ENCODE peak calls at places on chromosomes 12 and 14, in seven cellular contexts. N is suprapubic skin, A is endothelial cell of umbilical vein, E is Panc1, P is breast epithelium, G is sigmoid colon, Q is K562. L is an unnamed sample.

GRCh38 chr14:99946652-99947489 is 118.4 kb upstream of the EVL start:
- DNase-seq in N (no peak), A (peak; percentile 26), E (no peak), P (no peak), G (peak; percentile 62), Q (peak; percentile 78), L (peak; percentile 55)

GRCh38 chr14:35220027-35220676 is 72.0 kb upstream of the PSMA6 start:
- DNase-seq in N (no peak), A (no peak), E (no peak), P (no peak), G (no peak), Q (no peak), L (no peak)

GRCh38 chr14:97028382-97028781 is 231.2 kb downstream of the VRK1 start:
- DNase-seq in N (no peak), A (no peak), E (no peak), P (no peak), G (no peak), Q (no peak), L (no peak)

GRCh38 chr12:132729541-132730320 is 19.1 kb downstream of the PGAM5 start:
- DNase-seq in N (no peak), A (no peak), E (no peak), P (no peak), G (no peak), Q (no peak), L (no peak)

GRCh38 chr12:8501720-8502119 is 11.6 kb upstream of the CLEC4D start:
- DNase-seq in N (no peak), A (no peak), E (no peak), P (no peak), G (no peak), Q (no peak), L (no peak)

GRCh38 chr12:1494856-1495255 is 99.5 kb downstream of the FBXL14 start:
- DNase-seq in N (no peak), A (no peak), E (no peak), P (no peak), G (no peak), Q (no peak), L (no peak)

GRCh38 chr14:69560826-69561225 is 13.8 kb downstream of the CCDC177 start:
- DNase-seq in N (no peak), A (no peak), E (no peak), P (no peak), G (no peak), Q (no peak), L (no peak)

GRCh38 chr14:91246051-91246852 is 1.7 kb upstream of the GPR68 start:
- DNase-seq in N (no peak), A (no peak), E (no peak), P (no peak), G (no peak), Q (no peak), L (no peak)

GRCh38 chr14:89956294-89957009 is 725 bp downstream of the TDP1 start:
- DNase-seq in N (peak; percentile 83), A (peak; percentile 80), E (no peak), P (peak; percentile 43), G (peak; percentile 79), Q (no peak), L (peak; percentile 68)

GRCh38 chr12:51441583-51441982 is 17.0 kb downstream of the SLC4A8 start:
- DNase-seq in N (no peak), A (no peak), E (no peak), P (no peak), G (no peak), Q (no peak), L (no peak)

GRCh38 chr12:123106640-123107359 is 44.1 kb downstream of the PITPNM2 start:
- DNase-seq in N (no peak), A (peak; percentile 5), E (no peak), P (no peak), G (no peak), Q (peak; percentile 66), L (no peak)

GRCh38 chr14:101402936-101403660 is 158.2 kb upstream of the DIO3 start:
- DNase-seq in N (no peak), A (no peak), E (no peak), P (no peak), G (no peak), Q (no peak), L (no peak)

GRCh38 chr14:73613046-73613383 is 698 bp downstream of the ACOT6 start:
- DNase-seq in N (no peak), A (no peak), E (no peak), P (no peak), G (no peak), Q (no peak), L (no peak)

GRCh38 chr14:71739273-71739990 is 192.8 kb upstream of the RGS6 start:
- DNase-seq in N (no peak), A (peak; percentile 17), E (no peak), P (no peak), G (no peak), Q (no peak), L (no peak)

GRCh38 chr12:6547566-6547965 is 8.3 kb downstream of the IFFO1 start:
- DNase-seq in N (no peak), A (no peak), E (no peak), P (no peak), G (no peak), Q (no peak), L (no peak)

GRCh38 chr14:31949709-31950108 is 127.4 kb upstream of the ARHGAP5 start:
- DNase-seq in N (no peak), A (no peak), E (no peak), P (no peak), G (no peak), Q (no peak), L (no peak)

GRCh38 chr12:29317556-29318363 is 63.2 kb downstream of the ERGIC2 start:
- DNase-seq in N (no peak), A (peak; percentile 72), E (peak; percentile 69), P (no peak), G (no peak), Q (peak; percentile 17), L (peak; percentile 38)

GRCh38 chr14:51302319-51303030 is 62.4 kb downstream of the TMX1 start:
- DNase-seq in N (no peak), A (no peak), E (no peak), P (no peak), G (no peak), Q (no peak), L (no peak)

GRCh38 chr12:204261-204678 is 9.7 kb downstream of the SLC6A12 start:
- DNase-seq in N (no peak), A (no peak), E (no peak), P (no peak), G (no peak), Q (no peak), L (no peak)

GRCh38 chr12:201361-201760 is 12.6 kb downstream of the SLC6A12 start:
- DNase-seq in N (no peak), A (no peak), E (no peak), P (no peak), G (no peak), Q (no peak), L (no peak)

GRCh38 chr12:203462-204260 is 10.3 kb downstream of the SLC6A12 start:
- DNase-seq in N (no peak), A (no peak), E (no peak), P (no peak), G (no peak), Q (peak; percentile 62), L (no peak)

GRCh38 chr12:202081-202731 is 11.8 kb downstream of the SLC6A12 start:
- DNase-seq in N (no peak), A (no peak), E (no peak), P (peak; percentile 48), G (no peak), Q (no peak), L (no peak)

GRCh38 chr12:203074-203461 is 10.9 kb downstream of the SLC6A12 start:
- DNase-seq in N (no peak), A (no peak), E (no peak), P (no peak), G (no peak), Q (no peak), L (no peak)
- H3K4me3 ChIP-seq in N (peak overlapping the region; percentile 52), A (no peak overlapping the region), E (no peak overlapping the region), P (peak overlapping the region; percentile 74), G (peak overlapping the region; percentile 54), Q (peak overlapping the region; percentile 33), L (peak overlapping the region; percentile 49)

DNA sequence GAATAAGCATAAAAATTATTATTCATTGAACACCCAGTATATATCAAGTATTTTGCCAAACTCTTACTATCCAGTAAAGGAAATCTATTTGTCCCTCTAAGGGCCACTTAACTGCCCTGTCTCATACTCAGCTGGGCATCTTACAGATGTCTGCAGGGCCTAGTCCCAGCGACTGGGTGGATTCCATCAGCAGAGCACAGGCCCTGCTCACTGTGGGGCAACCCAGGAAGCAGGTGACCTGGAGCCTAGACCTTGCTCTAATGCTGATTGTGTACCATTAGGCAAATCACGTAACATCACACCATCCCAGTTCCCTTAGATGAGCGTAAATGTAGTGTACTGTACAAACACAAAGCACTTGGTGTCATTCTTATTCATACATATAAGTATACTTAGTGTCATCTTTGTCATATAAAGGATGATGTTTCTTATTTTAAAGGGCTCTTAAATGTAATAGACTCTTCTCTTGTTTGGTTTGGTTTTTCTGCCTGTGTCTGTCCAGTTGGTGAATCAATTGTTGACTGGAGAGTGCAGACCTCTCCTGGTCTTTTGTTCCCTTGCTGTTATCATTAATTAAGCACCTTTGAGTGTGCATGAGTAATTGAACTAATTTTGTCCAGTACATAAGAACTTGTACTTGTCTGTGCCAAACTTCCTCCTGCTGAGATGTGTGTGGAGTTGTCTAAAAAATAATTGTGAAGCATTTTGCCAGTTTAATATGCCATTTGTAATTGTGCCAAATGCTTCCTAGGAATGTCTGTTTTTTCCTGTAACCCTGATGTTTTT is 49.3 kb downstream of the RAB35 start:
- DNase-seq in N (no peak), A (no peak), E (no peak), P (no peak), G (no peak), Q (no peak), L (no peak)
- H3K27me3 ChIP-seq in N (no peaks in the 10 kb centered on the region), A (peaks cover 25% of the 10 kb centered on the region), E (no peaks in the 10 kb centered on the region), P (no peaks in the 10 kb centered on the region), G (no peaks in the 10 kb centered on the region), Q (peaks cover 58% of the 10 kb centered on the region), L (no peaks in the 10 kb centered on the region)

DNA sequence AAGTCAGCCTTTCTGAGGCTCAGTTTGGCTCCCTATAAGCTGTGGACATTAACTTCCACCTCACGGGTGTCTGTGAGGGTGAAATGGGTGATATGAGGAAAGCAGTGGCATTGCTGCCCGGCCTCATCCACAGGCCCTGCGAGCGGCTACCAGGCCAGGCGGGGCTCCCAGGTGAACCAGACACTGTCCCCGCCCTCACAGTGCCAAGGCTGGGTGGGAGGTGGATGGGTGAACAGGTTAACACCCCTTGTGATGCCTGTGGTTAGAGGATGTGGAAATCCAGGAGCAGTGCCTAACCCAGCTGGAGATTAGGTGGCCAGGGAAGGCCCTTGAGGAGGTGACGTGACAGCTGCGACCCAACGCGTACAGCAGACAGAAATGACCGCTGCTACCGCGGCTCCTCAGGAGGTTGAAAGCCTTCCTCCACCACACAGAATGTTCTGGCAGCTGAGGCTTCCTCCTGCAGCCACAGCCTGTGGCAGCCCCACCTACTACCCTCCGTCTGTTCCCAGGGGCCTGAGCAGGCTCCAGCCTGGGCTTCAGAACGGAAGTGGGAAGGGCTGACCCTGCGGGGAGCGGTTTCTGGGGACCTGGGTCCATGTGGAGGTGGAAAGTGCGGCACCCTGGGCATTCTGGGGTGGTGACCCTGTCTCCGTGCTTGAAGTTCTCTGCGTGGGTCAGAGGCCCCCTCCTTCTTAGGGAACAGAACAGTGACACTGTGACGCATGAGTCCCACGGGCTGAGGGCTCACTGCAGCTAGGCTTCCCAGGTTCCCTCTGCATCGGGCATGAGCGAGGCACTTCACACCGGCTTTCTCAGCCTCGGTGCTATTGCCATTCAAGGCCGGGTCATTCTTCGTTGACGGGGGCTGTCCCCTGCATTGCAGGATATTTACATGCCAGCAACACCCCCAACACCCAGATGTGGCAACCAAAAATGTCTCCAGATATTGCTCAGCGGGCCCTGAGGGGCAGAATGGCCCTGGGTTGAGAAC is 9.7 kb downstream of the MMAB start:
- DNase-seq in N (no peak), A (no peak), E (no peak), P (no peak), G (no peak), Q (no peak), L (no peak)
- TF ChIP-seq POLR2AphosphoS5 in N (no peak), A (no peak), E (no peak), P (no peak), G (no peak), Q (no peak), L (no peak)

GRCh38 chr12:118980407-118981014 is 830 bp upstream of the SRRM4 start:
- DNase-seq in N (no peak), A (no peak), E (no peak), P (no peak), G (no peak), Q (no peak), L (no peak)
- H3K4me3 ChIP-seq in N (no peak overlapping the region), A (no peak overlapping the region), E (no peak overlapping the region), P (no peak overlapping the region), G (no peak overlapping the region), Q (no peak overlapping the region), L (no peak overlapping the region)

L was measured in stomach.